ENCODE peak calls at places on chromosomes 4 and X, in four cellular contexts. One of them, this sample, is unnamed.

GRCh38 chr4:13611283-13611842 is 16.2 kb downstream of the BOD1L1 start:
- DNase-seq in NB4: no peak
- DNase-seq in mammary epithelial cell: peak; percentile 40
- DNase-seq in activated naive CD4-positive, alpha-beta T cell treated with Interleukin-2 at 50 U/mL for 16 hours: no peak
- DNase-seq in this sample: no peak

GRCh38 chrX:13088155-13088485 is 43.7 kb upstream of the FAM9C start:
- DNase-seq in NB4: peak; percentile 54
- DNase-seq in mammary epithelial cell: no peak
- DNase-seq in activated naive CD4-positive, alpha-beta T cell treated with Interleukin-2 at 50 U/mL for 16 hours: peak; percentile 4
- DNase-seq in this sample: peak; percentile 62

GRCh38 chr4:54527532-54527931 is 130.2 kb upstream of the KIT start:
- DNase-seq in NB4: no peak
- DNase-seq in mammary epithelial cell: no peak
- DNase-seq in activated naive CD4-positive, alpha-beta T cell treated with Interleukin-2 at 50 U/mL for 16 hours: no peak
- DNase-seq in this sample: no peak

GRCh38 chr4:57037982-57038604 is 59.4 kb downstream of the POLR2B start:
- DNase-seq in NB4: peak; percentile 69
- DNase-seq in mammary epithelial cell: peak; percentile 32
- DNase-seq in activated naive CD4-positive, alpha-beta T cell treated with Interleukin-2 at 50 U/mL for 16 hours: no peak
- DNase-seq in this sample: peak; percentile 55

GRCh38 chrX:1398431-1399340 is 6.8 kb upstream of the SLC25A6 start:
- DNase-seq in NB4: no peak
- DNase-seq in mammary epithelial cell: no peak
- DNase-seq in activated naive CD4-positive, alpha-beta T cell treated with Interleukin-2 at 50 U/mL for 16 hours: no peak
- DNase-seq in this sample: no peak

GRCh38 chr4:87375719-87376291 is 15.2 kb downstream of the HSD17B11 start:
- DNase-seq in NB4: peak; percentile 65
- DNase-seq in mammary epithelial cell: peak; percentile 42
- DNase-seq in activated naive CD4-positive, alpha-beta T cell treated with Interleukin-2 at 50 U/mL for 16 hours: no peak
- DNase-seq in this sample: peak; percentile 60

GRCh38 chrX:47384502-47384901 is 14.1 kb downstream of the ZNF157 start:
- DNase-seq in NB4: peak; percentile 69
- DNase-seq in mammary epithelial cell: peak; percentile 56
- DNase-seq in activated naive CD4-positive, alpha-beta T cell treated with Interleukin-2 at 50 U/mL for 16 hours: peak; percentile 67
- DNase-seq in this sample: peak; percentile 76

GRCh38 chrX:153063315-153063714 is 7.0 kb downstream of the PNMA3 start:
- DNase-seq in NB4: no peak
- DNase-seq in mammary epithelial cell: no peak
- DNase-seq in activated naive CD4-positive, alpha-beta T cell treated with Interleukin-2 at 50 U/mL for 16 hours: no peak
- DNase-seq in this sample: no peak

GRCh38 chrX:1488745-1489144 is 36.0 kb upstream of the ASMTL start:
- DNase-seq in NB4: no peak
- DNase-seq in mammary epithelial cell: no peak
- DNase-seq in activated naive CD4-positive, alpha-beta T cell treated with Interleukin-2 at 50 U/mL for 16 hours: no peak
- DNase-seq in this sample: no peak

GRCh38 chr4:137532869-137533236 is 559 bp upstream of the PCDH18 start:
- DNase-seq in NB4: no peak
- DNase-seq in mammary epithelial cell: no peak
- DNase-seq in activated naive CD4-positive, alpha-beta T cell treated with Interleukin-2 at 50 U/mL for 16 hours: no peak
- DNase-seq in this sample: no peak

GRCh38 chrX:16427668-16428067 is 222.3 kb upstream of the S100G start:
- DNase-seq in NB4: no peak
- DNase-seq in mammary epithelial cell: no peak
- DNase-seq in activated naive CD4-positive, alpha-beta T cell treated with Interleukin-2 at 50 U/mL for 16 hours: no peak
- DNase-seq in this sample: peak; percentile 17

GRCh38 chr4:98232202-98232601 is 29.0 kb upstream of the RAP1GDS1 start:
- DNase-seq in NB4: peak; percentile 95
- DNase-seq in mammary epithelial cell: no peak
- DNase-seq in activated naive CD4-positive, alpha-beta T cell treated with Interleukin-2 at 50 U/mL for 16 hours: no peak
- DNase-seq in this sample: peak; percentile 91

GRCh38 chr4:169841776-169842175 is 84.0 kb upstream of the HPF1 start:
- DNase-seq in NB4: no peak
- DNase-seq in mammary epithelial cell: no peak
- DNase-seq in activated naive CD4-positive, alpha-beta T cell treated with Interleukin-2 at 50 U/mL for 16 hours: no peak
- DNase-seq in this sample: no peak

GRCh38 chr4:59180969-59181368 is 2019.2 kb upstream of the ADGRL3 start:
- DNase-seq in NB4: no peak
- DNase-seq in mammary epithelial cell: no peak
- DNase-seq in activated naive CD4-positive, alpha-beta T cell treated with Interleukin-2 at 50 U/mL for 16 hours: no peak
- DNase-seq in this sample: no peak

GRCh38 chr4:16034010-16034829 is 49.6 kb downstream of the PROM1 start:
- DNase-seq in NB4: no peak
- DNase-seq in mammary epithelial cell: no peak
- DNase-seq in activated naive CD4-positive, alpha-beta T cell treated with Interleukin-2 at 50 U/mL for 16 hours: no peak
- DNase-seq in this sample: no peak

GRCh38 chr4:73251384-73251783 is 7.2 kb downstream of the ANKRD17 start:
- DNase-seq in NB4: no peak
- DNase-seq in mammary epithelial cell: no peak
- DNase-seq in activated naive CD4-positive, alpha-beta T cell treated with Interleukin-2 at 50 U/mL for 16 hours: no peak
- DNase-seq in this sample: no peak

GRCh38 chr4:144357970-144358369 is 217.5 kb upstream of the GYPA start:
- DNase-seq in NB4: no peak
- DNase-seq in mammary epithelial cell: no peak
- DNase-seq in activated naive CD4-positive, alpha-beta T cell treated with Interleukin-2 at 50 U/mL for 16 hours: no peak
- DNase-seq in this sample: no peak

GRCh38 chr4:145347684-145348083 is 134.0 kb upstream of the SMAD1 start:
- DNase-seq in NB4: no peak
- DNase-seq in mammary epithelial cell: peak; percentile 12
- DNase-seq in activated naive CD4-positive, alpha-beta T cell treated with Interleukin-2 at 50 U/mL for 16 hours: no peak
- DNase-seq in this sample: no peak

GRCh38 chr4:153273736-153274135 is 69.5 kb downstream of the TRIM2 start:
- DNase-seq in NB4: no peak
- DNase-seq in mammary epithelial cell: no peak
- DNase-seq in activated naive CD4-positive, alpha-beta T cell treated with Interleukin-2 at 50 U/mL for 16 hours: no peak
- DNase-seq in this sample: no peak

GRCh38 chr4:119626420-119626819 is 2.2 kb downstream of the PDE5A start:
- DNase-seq in NB4: no peak
- DNase-seq in mammary epithelial cell: no peak
- DNase-seq in activated naive CD4-positive, alpha-beta T cell treated with Interleukin-2 at 50 U/mL for 16 hours: no peak
- DNase-seq in this sample: no peak

GRCh38 chrX:9231491-9231890 is 197.6 kb upstream of the FAM9B start:
- DNase-seq in NB4: no peak
- DNase-seq in mammary epithelial cell: no peak
- DNase-seq in activated naive CD4-positive, alpha-beta T cell treated with Interleukin-2 at 50 U/mL for 16 hours: no peak
- DNase-seq in this sample: no peak

GRCh38 chrX:12032082-12032481 is 106.2 kb upstream of the FRMPD4 start:
- DNase-seq in NB4: no peak
- DNase-seq in mammary epithelial cell: no peak
- DNase-seq in activated naive CD4-positive, alpha-beta T cell treated with Interleukin-2 at 50 U/mL for 16 hours: no peak
- DNase-seq in this sample: no peak

GRCh38 chr4:172042714-172043114 is 229.5 kb downstream of the GALNTL6 start:
- DNase-seq in NB4: no peak
- DNase-seq in mammary epithelial cell: peak; percentile 16
- DNase-seq in activated naive CD4-positive, alpha-beta T cell treated with Interleukin-2 at 50 U/mL for 16 hours: no peak
- DNase-seq in this sample: peak; percentile 3

GRCh38 chr4:55635760-55636621 is at the start of gene NMU:
- DNase-seq in NB4: no peak
- DNase-seq in mammary epithelial cell: peak; percentile 52
- DNase-seq in activated naive CD4-positive, alpha-beta T cell treated with Interleukin-2 at 50 U/mL for 16 hours: peak; percentile 30
- DNase-seq in this sample: peak; percentile 42

This sample was measured in KBM-7.